ENCODE peak calls at places on chromosomes 4 and X, in six cellular contexts. One of them, this sample, is unnamed.
A peak's percentile ranks its signal among the peaks of the same experiment; 100 is the strongest.

GRCh38 chr4:163367651-163368050 is 24.0 kb downstream of the NPY5R start:
- DNase-seq in H9: no peak
- DNase-seq in GM13976: no peak
- DNase-seq in fibroblast of the aortic adventitia: no peak
- DNase-seq in activated CD8-positive, alpha-beta T cell treated with anti-CD3 and anti-CD28 coated beads for 36 hours: no peak
- DNase-seq in H1: no peak
- DNase-seq in this sample: no peak

GRCh38 chrX:9535101-9535500 is 70.2 kb downstream of the TBL1X start:
- DNase-seq in H9: no peak
- DNase-seq in GM13976: no peak
- DNase-seq in fibroblast of the aortic adventitia: no peak
- DNase-seq in activated CD8-positive, alpha-beta T cell treated with anti-CD3 and anti-CD28 coated beads for 36 hours: no peak
- DNase-seq in H1: no peak
- DNase-seq in this sample: no peak

GRCh38 chr4:5158391-5158770 is 107.1 kb downstream of the STK32B start:
- DNase-seq in H9: peak; percentile 10
- DNase-seq in GM13976: no peak
- DNase-seq in fibroblast of the aortic adventitia: no peak
- DNase-seq in activated CD8-positive, alpha-beta T cell treated with anti-CD3 and anti-CD28 coated beads for 36 hours: no peak
- DNase-seq in H1: no peak
- DNase-seq in this sample: no peak

GRCh38 chrX:69543572-69543971 is 39.4 kb downstream of the NALF2 start:
- DNase-seq in H9: no peak
- DNase-seq in GM13976: no peak
- DNase-seq in fibroblast of the aortic adventitia: no peak
- DNase-seq in activated CD8-positive, alpha-beta T cell treated with anti-CD3 and anti-CD28 coated beads for 36 hours: no peak
- DNase-seq in H1: no peak
- DNase-seq in this sample: no peak

GRCh38 chrX:17706676-17707075 is 30.6 kb upstream of the SCML1 start:
- DNase-seq in H9: no peak
- DNase-seq in GM13976: no peak
- DNase-seq in fibroblast of the aortic adventitia: peak; percentile 73
- DNase-seq in activated CD8-positive, alpha-beta T cell treated with anti-CD3 and anti-CD28 coated beads for 36 hours: no peak
- DNase-seq in H1: no peak
- DNase-seq in this sample: no peak

GRCh38 chr4:180828455-180829018 is 1414.7 kb upstream of the TENM3 start:
- DNase-seq in H9: no peak
- DNase-seq in GM13976: no peak
- DNase-seq in fibroblast of the aortic adventitia: peak; percentile 91
- DNase-seq in activated CD8-positive, alpha-beta T cell treated with anti-CD3 and anti-CD28 coated beads for 36 hours: peak; percentile 22
- DNase-seq in H1: no peak
- DNase-seq in this sample: no peak

GRCh38 chr4:176920694-176921093 is 128.0 kb upstream of the VEGFC start:
- DNase-seq in H9: no peak
- DNase-seq in GM13976: no peak
- DNase-seq in fibroblast of the aortic adventitia: peak; percentile 21
- DNase-seq in activated CD8-positive, alpha-beta T cell treated with anti-CD3 and anti-CD28 coated beads for 36 hours: no peak
- DNase-seq in H1: no peak
- DNase-seq in this sample: no peak

GRCh38 chr4:172356002-172356401 is 542.8 kb downstream of the GALNTL6 start:
- DNase-seq in H9: no peak
- DNase-seq in GM13976: no peak
- DNase-seq in fibroblast of the aortic adventitia: no peak
- DNase-seq in activated CD8-positive, alpha-beta T cell treated with anti-CD3 and anti-CD28 coated beads for 36 hours: no peak
- DNase-seq in H1: no peak
- DNase-seq in this sample: no peak

GRCh38 chrX:135489542-135489941 is 30.9 kb upstream of the INTS6L start:
- DNase-seq in H9: no peak
- DNase-seq in GM13976: peak; percentile 47
- DNase-seq in fibroblast of the aortic adventitia: no peak
- DNase-seq in activated CD8-positive, alpha-beta T cell treated with anti-CD3 and anti-CD28 coated beads for 36 hours: no peak
- DNase-seq in H1: no peak
- DNase-seq in this sample: no peak

GRCh38 chr4:90051999-90052398 is 75.2 kb upstream of the CCSER1 start:
- DNase-seq in H9: no peak
- DNase-seq in GM13976: no peak
- DNase-seq in fibroblast of the aortic adventitia: no peak
- DNase-seq in activated CD8-positive, alpha-beta T cell treated with anti-CD3 and anti-CD28 coated beads for 36 hours: no peak
- DNase-seq in H1: no peak
- DNase-seq in this sample: no peak

GRCh38 chr4:46146993-46147392 is 23.1 kb upstream of the GABRG1 start:
- DNase-seq in H9: no peak
- DNase-seq in GM13976: no peak
- DNase-seq in fibroblast of the aortic adventitia: no peak
- DNase-seq in activated CD8-positive, alpha-beta T cell treated with anti-CD3 and anti-CD28 coated beads for 36 hours: no peak
- DNase-seq in H1: no peak
- DNase-seq in this sample: no peak

DNA sequence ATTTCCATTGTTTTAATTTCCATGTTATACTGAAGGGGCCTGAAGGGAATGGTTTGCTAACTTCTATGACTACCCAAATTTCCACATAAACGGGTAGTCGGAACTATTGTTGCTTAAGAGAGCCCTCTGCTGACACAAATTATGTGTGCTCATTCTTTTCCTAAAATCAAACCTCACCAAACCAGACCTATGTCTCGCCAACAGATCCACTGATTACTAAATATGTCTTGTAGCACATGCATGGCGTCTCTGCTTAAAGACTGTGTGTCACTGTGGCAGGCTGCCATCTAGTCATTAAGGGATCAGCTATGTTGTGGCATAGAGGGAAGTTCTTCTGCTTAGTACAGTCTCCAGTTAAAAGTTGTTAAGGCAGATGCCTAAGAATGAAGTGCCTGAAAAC is 25.1 kb downstream of the PIR start:
- DNase-seq in H9: no peak
- DNase-seq in GM13976: peak; percentile 21
- DNase-seq in fibroblast of the aortic adventitia: peak; percentile 85
- DNase-seq in activated CD8-positive, alpha-beta T cell treated with anti-CD3 and anti-CD28 coated beads for 36 hours: no peak
- DNase-seq in H1: no peak
- DNase-seq in this sample: no peak
- TF ChIP-seq CTCF in H9: peak; percentile 63
- TF ChIP-seq CTCF in GM13976: peak; percentile 36
- TF ChIP-seq CTCF in fibroblast of the aortic adventitia: peak; percentile 56
- TF ChIP-seq CTCF in activated CD8-positive, alpha-beta T cell treated with anti-CD3 and anti-CD28 coated beads for 36 hours: no peak
- TF ChIP-seq CTCF in H1: no peak
- TF ChIP-seq CTCF in this sample: peak; percentile 20

GRCh38 chrX:43940811-43941210 is 32.4 kb downstream of the NDP start:
- DNase-seq in H9: peak; percentile 35
- DNase-seq in GM13976: no peak
- DNase-seq in fibroblast of the aortic adventitia: peak; percentile 65
- DNase-seq in activated CD8-positive, alpha-beta T cell treated with anti-CD3 and anti-CD28 coated beads for 36 hours: no peak
- DNase-seq in H1: no peak
- DNase-seq in this sample: no peak

GRCh38 chrX:43939187-43939926 is 33.8 kb downstream of the NDP start:
- DNase-seq in H9: no peak
- DNase-seq in GM13976: no peak
- DNase-seq in fibroblast of the aortic adventitia: peak; percentile 35
- DNase-seq in activated CD8-positive, alpha-beta T cell treated with anti-CD3 and anti-CD28 coated beads for 36 hours: no peak
- DNase-seq in H1: no peak
- DNase-seq in this sample: no peak
- TF ChIP-seq CTCF in H9: peak; percentile 23
- TF ChIP-seq CTCF in GM13976: no peak
- TF ChIP-seq CTCF in fibroblast of the aortic adventitia: no peak
- TF ChIP-seq CTCF in activated CD8-positive, alpha-beta T cell treated with anti-CD3 and anti-CD28 coated beads for 36 hours: no peak
- TF ChIP-seq CTCF in H1: no peak
- TF ChIP-seq CTCF in this sample: no peak

DNA sequence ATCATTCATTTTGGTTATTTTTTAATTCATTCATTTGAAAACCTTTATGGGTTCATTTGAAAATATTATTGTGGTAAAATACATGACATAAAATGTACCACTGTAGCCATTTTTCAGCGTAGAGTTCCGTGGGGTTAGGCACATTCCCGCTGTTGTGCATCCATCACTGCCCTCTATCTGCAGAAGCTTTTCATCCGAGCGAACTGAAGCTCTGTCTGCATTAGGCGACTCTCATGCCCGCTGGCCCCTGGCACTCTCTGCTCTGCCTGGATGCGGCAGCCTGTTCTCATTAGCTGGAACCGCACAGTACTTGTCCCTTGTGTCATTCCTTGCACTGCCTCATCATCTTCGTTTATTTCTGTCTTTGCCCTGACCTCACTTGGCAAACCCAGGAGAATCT is 17.5 kb downstream of the CFAP99 start:
- DNase-seq in H9: no peak
- DNase-seq in GM13976: no peak
- DNase-seq in fibroblast of the aortic adventitia: no peak
- DNase-seq in activated CD8-positive, alpha-beta T cell treated with anti-CD3 and anti-CD28 coated beads for 36 hours: no peak
- DNase-seq in H1: no peak
- DNase-seq in this sample: no peak
- TF ChIP-seq CTCF in H9: peak; percentile 20
- TF ChIP-seq CTCF in GM13976: no peak
- TF ChIP-seq CTCF in fibroblast of the aortic adventitia: peak; percentile 28
- TF ChIP-seq CTCF in activated CD8-positive, alpha-beta T cell treated with anti-CD3 and anti-CD28 coated beads for 36 hours: no peak
- TF ChIP-seq CTCF in H1: no peak
- TF ChIP-seq CTCF in this sample: no peak

DNA sequence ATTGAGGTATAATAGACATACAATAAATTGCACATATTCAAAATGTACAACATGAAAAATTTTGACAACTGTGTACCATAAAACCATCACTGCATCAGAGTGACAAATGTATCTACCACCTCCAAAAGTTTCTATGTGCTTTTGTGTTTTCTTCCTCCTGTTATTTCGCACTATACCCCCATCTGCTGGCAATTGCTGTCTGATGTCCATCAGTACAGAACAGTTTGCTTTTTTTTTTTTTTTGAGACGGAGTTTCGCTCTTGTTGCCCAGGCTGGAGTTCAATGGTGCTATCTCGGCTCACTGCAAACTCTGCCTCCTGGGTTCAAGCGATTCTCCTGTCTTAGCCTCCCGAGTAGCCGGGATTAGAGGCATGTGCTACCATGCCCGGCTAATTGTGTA is 154.3 kb upstream of the GIMD1 start:
- DNase-seq in H9: no peak
- DNase-seq in GM13976: no peak
- DNase-seq in fibroblast of the aortic adventitia: no peak
- DNase-seq in activated CD8-positive, alpha-beta T cell treated with anti-CD3 and anti-CD28 coated beads for 36 hours: no peak
- DNase-seq in H1: no peak
- DNase-seq in this sample: no peak
- TF ChIP-seq CTCF in H9: peak; percentile 32
- TF ChIP-seq CTCF in GM13976: no peak
- TF ChIP-seq CTCF in fibroblast of the aortic adventitia: peak; percentile 2
- TF ChIP-seq CTCF in activated CD8-positive, alpha-beta T cell treated with anti-CD3 and anti-CD28 coated beads for 36 hours: no peak
- TF ChIP-seq CTCF in H1: no peak
- TF ChIP-seq CTCF in this sample: no peak

GRCh38 chrX:121360280-121360679 is 312.9 kb downstream of the GLUD2 start:
- DNase-seq in H9: no peak
- DNase-seq in GM13976: no peak
- DNase-seq in fibroblast of the aortic adventitia: no peak
- DNase-seq in activated CD8-positive, alpha-beta T cell treated with anti-CD3 and anti-CD28 coated beads for 36 hours: no peak
- DNase-seq in H1: no peak
- DNase-seq in this sample: no peak

DNA sequence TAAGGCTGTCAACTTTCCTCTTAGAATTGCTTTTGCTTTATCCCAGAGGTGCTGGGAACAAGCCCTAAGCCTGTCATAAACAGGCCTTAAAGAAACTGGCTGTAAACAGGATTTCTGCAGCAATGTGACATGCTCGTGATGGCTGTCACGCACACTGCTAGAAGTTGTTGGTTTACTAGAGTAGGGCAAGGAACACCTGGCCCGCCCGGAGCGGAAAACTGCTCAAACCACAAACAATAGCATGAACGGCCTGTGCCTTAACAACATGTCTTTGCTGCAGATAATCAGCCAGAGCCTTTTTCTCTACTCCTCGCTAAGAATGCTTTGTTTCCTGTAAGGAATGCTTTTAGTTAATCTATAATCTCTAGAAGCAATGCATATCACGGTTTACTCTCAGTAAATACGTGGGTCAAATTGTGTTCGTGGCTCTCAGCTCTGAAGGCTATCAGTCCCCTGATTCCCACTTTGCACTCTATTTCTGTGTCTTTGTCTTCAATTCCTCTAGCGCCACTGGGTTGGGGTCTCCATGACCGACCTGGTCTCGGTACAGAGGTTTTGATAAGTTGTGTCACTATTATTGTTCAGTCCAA is 318.3 kb downstream of the GLUD2 start:
- DNase-seq in H9: no peak
- DNase-seq in GM13976: no peak
- DNase-seq in fibroblast of the aortic adventitia: no peak
- DNase-seq in activated CD8-positive, alpha-beta T cell treated with anti-CD3 and anti-CD28 coated beads for 36 hours: peak; percentile 1
- DNase-seq in H1: no peak
- DNase-seq in this sample: no peak
- TF ChIP-seq CTCF in H9: no peak
- TF ChIP-seq CTCF in GM13976: no peak
- TF ChIP-seq CTCF in fibroblast of the aortic adventitia: no peak
- TF ChIP-seq CTCF in activated CD8-positive, alpha-beta T cell treated with anti-CD3 and anti-CD28 coated beads for 36 hours: no peak
- TF ChIP-seq CTCF in H1: no peak
- TF ChIP-seq CTCF in this sample: no peak

DNA sequence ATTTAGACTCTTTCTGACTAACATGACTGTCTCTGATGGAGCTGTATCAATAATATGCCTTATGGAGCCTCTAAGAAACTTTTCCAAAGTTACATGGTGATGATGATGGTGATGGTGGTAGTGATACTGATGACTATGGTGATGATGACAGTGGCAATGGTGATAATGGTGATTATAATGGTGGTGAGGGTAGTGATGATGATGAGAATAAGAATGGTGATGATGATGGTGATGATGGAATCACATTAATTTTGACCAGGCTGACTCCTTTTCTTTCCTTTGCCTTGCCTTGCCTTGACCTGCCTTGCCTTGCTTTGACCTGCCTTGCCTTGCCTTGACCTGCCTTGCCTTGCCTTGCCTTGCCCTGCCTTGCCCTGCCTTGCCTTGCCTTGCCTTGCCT is 31.7 kb upstream of the AREG start:
- DNase-seq in H9: no peak
- DNase-seq in GM13976: no peak
- DNase-seq in fibroblast of the aortic adventitia: no peak
- DNase-seq in activated CD8-positive, alpha-beta T cell treated with anti-CD3 and anti-CD28 coated beads for 36 hours: no peak
- DNase-seq in H1: no peak
- DNase-seq in this sample: no peak
- TF ChIP-seq CTCF in H9: no peak
- TF ChIP-seq CTCF in GM13976: no peak
- TF ChIP-seq CTCF in fibroblast of the aortic adventitia: no peak
- TF ChIP-seq CTCF in activated CD8-positive, alpha-beta T cell treated with anti-CD3 and anti-CD28 coated beads for 36 hours: no peak
- TF ChIP-seq CTCF in H1: no peak
- TF ChIP-seq CTCF in this sample: no peak